ENCODE peak calls at places on chromosomes 7 and 10, in six cellular contexts. Y, L, W, T, P and Q are unnamed samples.

GRCh38 chr7:80181411-80181810 is 46.8 kb downstream of the GNAI1 start:
- DNase-seq in Y (no peak), L (no peak), W (no peak), T (no peak), P (no peak), Q (no peak)

GRCh38 chr10:91054325-91054724 is 133.4 kb upstream of the ANKRD1 start:
- DNase-seq in Y (no peak), L (no peak), W (no peak), T (no peak), P (no peak), Q (no peak)

GRCh38 chr10:122263971-122264370 is 7.1 kb upstream of the BTBD16 start:
- DNase-seq in Y (peak; percentile 78), L (peak; percentile 88), W (no peak), T (no peak), P (no peak), Q (no peak)

GRCh38 chr7:1229956-1230355 is 2.7 kb upstream of the UNCX start:
- DNase-seq in Y (no peak), L (no peak), W (no peak), T (no peak), P (no peak), Q (no peak)

GRCh38 chr7:40586197-40586596 is 451.4 kb downstream of the SUGCT start:
- DNase-seq in Y (no peak), L (peak; percentile 83), W (no peak), T (no peak), P (no peak), Q (no peak)

GRCh38 chr7:30970074-30970473 is 6.3 kb downstream of the GHRHR start:
- DNase-seq in Y (no peak), L (no peak), W (no peak), T (no peak), P (no peak), Q (no peak)

GRCh38 chr10:80699602-80700039 is 161.9 kb downstream of the SH2D4B start:
- DNase-seq in Y (peak; percentile 20), L (peak; percentile 50), W (peak; percentile 73), T (peak; percentile 22), P (peak; percentile 74), Q (peak; percentile 50)

GRCh38 chr7:151999337-152000090 is 26.0 kb upstream of the GALNT11 start:
- DNase-seq in Y (no peak), L (peak; percentile 5), W (no peak), T (no peak), P (no peak), Q (no peak)

GRCh38 chr7:133051066-133051465 is 30.8 kb downstream of the CHCHD3 start:
- DNase-seq in Y (peak; percentile 42), L (peak; percentile 68), W (no peak), T (no peak), P (no peak), Q (no peak)

GRCh38 chr7:46352335-46352954 is 431.4 kb upstream of the IGFBP3 start:
- DNase-seq in Y (peak; percentile 32), L (peak; percentile 72), W (no peak), T (no peak), P (no peak), Q (no peak)

GRCh38 chr10:60818134-60818770 is 40.0 kb downstream of the CDK1 start:
- DNase-seq in Y (no peak), L (peak; percentile 65), W (no peak), T (no peak), P (no peak), Q (no peak)

GRCh38 chr10:54487743-54488142 is 313.3 kb downstream of the PCDH15 start:
- DNase-seq in Y (no peak), L (no peak), W (no peak), T (no peak), P (no peak), Q (no peak)

DNA sequence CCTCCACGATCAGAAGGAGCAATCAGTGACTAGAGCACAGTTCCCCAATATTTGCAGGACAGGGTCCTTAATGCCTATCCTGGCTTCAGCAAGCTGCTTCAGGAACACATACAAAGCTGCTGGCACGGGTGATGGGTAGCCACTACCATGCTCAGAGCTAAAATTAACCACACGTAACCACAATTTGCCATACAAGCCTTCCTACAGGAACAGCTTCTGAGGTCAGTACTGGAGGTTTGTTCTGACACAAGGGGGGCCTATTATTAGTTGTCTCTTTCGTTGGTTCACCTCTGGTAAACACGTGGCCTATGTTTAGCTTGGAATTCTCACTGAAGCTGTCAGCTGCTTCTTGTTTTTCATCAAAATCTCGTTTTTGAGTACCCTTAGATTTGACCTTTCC is 41.1 kb downstream of the ZNF248 start:
- DNase-seq in Y (no peak), L (no peak), W (no peak), T (no peak), P (no peak), Q (no peak)
- H3K9me3 ChIP-seq in Y (peaks cover 15% of the 10 kb centered on the region), L (peaks cover 19% of the 10 kb centered on the region), W (peaks cover 97% of the 10 kb centered on the region), T (peaks cover 7% of the 10 kb centered on the region), P (peaks cover 76% of the 10 kb centered on the region), Q (peaks cover 84% of the 10 kb centered on the region)

GRCh38 chr7:127251048-127251451 is 1.7 kb downstream of the GRM8 start:
- DNase-seq in Y (no peak), L (no peak), W (no peak), T (no peak), P (no peak), Q (no peak)
- H3K27ac ChIP-seq in Y (no peak overlapping the region), L (no peak overlapping the region), W (no peak overlapping the region), T (no peak overlapping the region), P (no peak overlapping the region), Q (no peak overlapping the region)

GRCh38 chr7:22645418-22646181 is 81.4 kb upstream of the IL6 start:
- DNase-seq in Y (no peak), L (no peak), W (no peak), T (no peak), P (no peak), Q (no peak)
- H3K9me3 ChIP-seq in Y (peaks cover 11% of the 10 kb centered on the region), L (peaks cover 16% of the 10 kb centered on the region), W (peaks cover 59% of the 10 kb centered on the region), T (peaks cover 11% of the 10 kb centered on the region), P (peaks cover 72% of the 10 kb centered on the region), Q (peaks cover 40% of the 10 kb centered on the region)

GRCh38 chr7:42242381-42242780 is 5.4 kb upstream of the GLI3 start:
- DNase-seq in Y (no peak), L (no peak), W (no peak), T (no peak), P (no peak), Q (no peak)

GRCh38 chr7:42247301-42247700 is 10.3 kb upstream of the GLI3 start:
- DNase-seq in Y (no peak), L (peak; percentile 74), W (no peak), T (no peak), P (no peak), Q (no peak)

GRCh38 chr7:42240416-42240815 is 3.4 kb upstream of the GLI3 start:
- DNase-seq in Y (no peak), L (no peak), W (no peak), T (no peak), P (no peak), Q (no peak)

GRCh38 chr7:42248579-42248978 is 11.6 kb upstream of the GLI3 start:
- DNase-seq in Y (no peak), L (no peak), W (no peak), T (no peak), P (no peak), Q (no peak)

GRCh38 chr7:42244828-42245227 is 7.8 kb upstream of the GLI3 start:
- DNase-seq in Y (no peak), L (peak; percentile 87), W (no peak), T (no peak), P (no peak), Q (no peak)
- H3K27ac ChIP-seq in Y (no peak overlapping the region), L (no peak overlapping the region), W (no peak overlapping the region), T (no peak overlapping the region), P (no peak overlapping the region), Q (no peak overlapping the region)